ENCODE peak calls at places on chromosomes 3 and 15, in five cellular contexts. T, S, P, X and V are unnamed samples.

GRCh38 chr3:30511524-30512278 is 94.7 kb upstream of the TGFBR2 start:
- DNase-seq in T (no peak), S (peak; percentile 98), P (no peak), X (peak; percentile 20), V (peak; percentile 43)

GRCh38 chr15:77380033-77380432 is 39.9 kb downstream of the PEAK1 start:
- DNase-seq in T (no peak), S (no peak), P (no peak), X (no peak), V (no peak)

GRCh38 chr15:50876989-50877360 is 31.5 kb upstream of the AP4E1 start:
- DNase-seq in T (peak; percentile 92), S (peak; percentile 97), P (peak; percentile 81), X (peak; percentile 29), V (peak; percentile 48)

GRCh38 chr15:98900382-98900781 is 107.2 kb downstream of the PGPEP1L start:
- DNase-seq in T (no peak), S (peak; percentile 88), P (no peak), X (no peak), V (no peak)

GRCh38 chr3:22383285-22383684 is 632.3 kb upstream of the ZNF385D start:
- DNase-seq in T (no peak), S (no peak), P (no peak), X (no peak), V (no peak)

GRCh38 chr15:73841756-73842590 is 31.4 kb upstream of the TBC1D21 start:
- DNase-seq in T (no peak), S (no peak), P (no peak), X (no peak), V (no peak)

GRCh38 chr3:178856804-178857203 is 214.8 kb downstream of the ZMAT3 start:
- DNase-seq in T (no peak), S (no peak), P (no peak), X (no peak), V (no peak)

GRCh38 chr3:12288466-12289129 is at the start of gene PPARG:
- DNase-seq in T (peak; percentile 85), S (peak; percentile 55), P (no peak), X (peak; percentile 32), V (peak; percentile 83)

GRCh38 chr3:47004369-47005211 is 25.1 kb downstream of the NBEAL2 start:
- DNase-seq in T (no peak), S (no peak), P (peak; percentile 60), X (peak; percentile 13), V (no peak)

GRCh38 chr3:12990781-12991480 is 82.3 kb downstream of the IQSEC1 start:
- DNase-seq in T (no peak), S (peak; percentile 49), P (no peak), X (no peak), V (no peak)

GRCh38 chr3:193962986-193963683 is 172.8 kb upstream of the HES1 start:
- DNase-seq in T (no peak), S (no peak), P (no peak), X (no peak), V (no peak)

GRCh38 chr3:27613846-27614500 is 108.2 kb downstream of the EOMES start:
- DNase-seq in T (no peak), S (peak; percentile 56), P (no peak), X (no peak), V (no peak)

GRCh38 chr3:56896357-56896756 is 94.6 kb upstream of the ARHGEF3 start:
- DNase-seq in T (no peak), S (no peak), P (no peak), X (no peak), V (no peak)

GRCh38 chr3:56890448-56891083 is 88.8 kb upstream of the ARHGEF3 start:
- DNase-seq in T (no peak), S (no peak), P (no peak), X (no peak), V (no peak)

GRCh38 chr3:56899078-56899477 is 97.3 kb upstream of the ARHGEF3 start:
- DNase-seq in T (no peak), S (no peak), P (no peak), X (no peak), V (no peak)

GRCh38 chr3:56899851-56900250 is 98.1 kb upstream of the ARHGEF3 start:
- DNase-seq in T (no peak), S (no peak), P (no peak), X (no peak), V (no peak)

DNA sequence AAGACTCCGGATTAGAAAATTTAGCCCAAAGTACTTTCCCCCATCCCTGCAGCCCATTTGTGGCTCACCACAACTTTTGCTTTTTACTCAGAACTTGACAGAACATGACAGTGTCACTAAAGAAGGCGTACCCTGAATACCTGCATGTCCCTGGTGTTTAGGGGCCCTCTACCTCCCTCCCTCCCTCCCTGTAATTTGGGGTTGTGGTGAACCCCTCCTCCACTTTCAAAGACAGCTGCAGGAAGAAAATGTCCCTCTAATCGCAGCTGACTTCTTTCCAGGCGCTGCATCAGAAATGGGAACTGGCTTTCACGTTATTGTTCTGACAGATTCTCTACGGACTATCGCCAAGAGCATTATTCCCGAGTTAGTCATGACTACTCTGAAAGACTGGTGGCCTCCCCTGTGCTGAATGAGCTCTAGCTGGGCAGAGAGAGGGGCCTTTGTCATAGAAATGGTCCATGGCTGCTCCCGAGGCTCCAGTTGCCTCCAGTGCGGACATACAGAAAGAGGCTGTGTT is 93.2 kb upstream of the ARHGEF3 start:
- DNase-seq in T (peak; percentile 21), S (peak; percentile 16), P (no peak), X (no peak), V (no peak)
- H3K4me3 ChIP-seq in T (no peak overlapping the region), S (no peak overlapping the region), P (peak overlapping the region; percentile 40), X (no peak overlapping the region), V (no peak overlapping the region)

DNA sequence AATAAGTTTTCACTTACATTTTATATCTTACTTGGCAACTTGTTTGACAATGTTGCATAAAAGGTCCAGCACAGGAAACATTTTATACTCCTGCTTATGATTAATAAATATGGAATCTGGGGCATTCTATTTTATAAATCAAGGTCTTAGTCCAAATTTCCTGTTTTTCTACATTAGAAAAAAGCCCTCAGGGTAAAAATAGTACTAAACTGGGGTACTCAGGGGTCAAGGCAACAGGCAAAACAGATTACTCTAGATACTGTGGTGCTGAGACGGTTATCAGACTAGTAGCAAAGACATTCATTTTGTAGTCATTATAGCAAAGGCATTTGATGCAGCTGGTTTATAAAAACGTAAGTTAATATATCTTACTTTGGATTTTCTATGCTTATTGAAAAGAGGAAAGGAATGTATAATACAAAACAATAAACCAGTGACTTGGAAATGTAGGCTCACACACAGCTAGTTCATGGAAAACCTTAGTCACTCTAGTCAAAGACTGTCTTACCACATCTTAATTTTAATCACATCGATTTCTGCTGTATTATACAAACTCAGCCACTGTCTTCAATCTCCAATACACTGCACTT is 45.4 kb upstream of the FILIP1L start:
- DNase-seq in T (no peak), S (peak; percentile 68), P (no peak), X (no peak), V (no peak)
- H3K4me3 ChIP-seq in T (no peak overlapping the region), S (no peak overlapping the region), P (no peak overlapping the region), X (peak overlapping the region; percentile 37), V (no peak overlapping the region)

GRCh38 chr15:90929709-90930019 is 2.7 kb downstream of the HDDC3 start:
- DNase-seq in T (peak; percentile 36), S (no peak), P (no peak), X (no peak), V (no peak)
- H3K4me3 ChIP-seq in T (peak overlapping the region; percentile 53), S (peak overlapping the region; percentile 62), P (peak overlapping the region; percentile 97), X (peak overlapping the region; percentile 95), V (peak overlapping the region; percentile 56)

DNA sequence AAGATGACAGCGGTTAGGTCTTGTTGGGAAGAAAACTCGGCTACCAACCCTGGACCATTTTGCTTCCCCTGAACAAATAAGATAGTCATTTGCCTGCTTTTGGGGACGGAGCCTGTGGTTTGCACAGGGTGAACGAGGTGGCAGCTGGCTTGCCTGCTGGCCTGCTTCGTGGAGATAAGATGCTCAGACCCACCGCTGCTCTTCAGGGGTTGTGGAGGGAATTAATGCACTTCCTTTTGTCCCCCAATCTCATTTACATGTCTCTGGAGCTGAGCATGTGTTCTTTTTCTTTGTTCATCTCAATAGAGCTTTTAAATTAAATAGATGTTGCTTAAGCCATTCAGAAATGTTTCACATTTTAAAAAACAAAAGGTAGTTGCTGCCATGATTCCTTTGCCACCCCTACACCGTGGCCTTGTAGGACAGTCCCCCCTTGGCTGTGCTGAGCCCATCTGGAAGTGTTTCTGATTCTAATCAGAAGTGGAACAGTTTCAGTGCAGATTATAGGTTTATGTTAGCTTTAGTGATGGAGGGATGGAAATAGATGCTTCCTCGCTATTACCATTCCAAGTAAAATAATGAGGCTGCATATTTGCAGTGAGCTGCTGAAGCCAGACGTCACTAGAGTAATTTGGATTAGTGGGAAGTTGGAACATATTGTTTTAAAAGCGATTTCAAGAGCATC is 25.7 kb downstream of the APBA2 start:
- DNase-seq in T (no peak), S (no peak), P (no peak), X (no peak), V (no peak)
- H3K4me3 ChIP-seq in T (no peak overlapping the region), S (no peak overlapping the region), P (no peak overlapping the region), X (no peak overlapping the region), V (no peak overlapping the region)